ENCODE peak calls at places on chromosomes 16 and 17, in eight cellular contexts. V is ovary, K is IMR-90, L is upper lobe of left lung, P is body of pancreas, Z is K562, S is A549, M is heart left ventricle. W is an unnamed sample.

GRCh38 chr17:63634163-63634562 is 11.9 kb downstream of the MAP3K3 start:
- DNase-seq in V (no peak), K (peak; percentile 31), L (no peak), P (no peak), Z (peak; percentile 41), S (no peak), M (no peak), W (no peak)

GRCh38 chr17:11589706-11590105 is 8.6 kb upstream of the DNAH9 start:
- DNase-seq in V (no peak), K (no peak), L (no peak), P (peak; percentile 63), Z (no peak), S (no peak), M (no peak), W (no peak)

GRCh38 chr17:27471321-27472269 is 15.3 kb downstream of the KSR1 start:
- DNase-seq in V (no peak), K (peak; percentile 41), L (no peak), P (no peak), Z (no peak), S (peak; percentile 35), M (no peak), W (no peak)

GRCh38 chr16:24382929-24383328 is 126.8 kb downstream of the CACNG3 start:
- DNase-seq in V (no peak), K (no peak), L (no peak), P (no peak), Z (no peak), S (no peak), M (no peak), W (no peak)

GRCh38 chr16:15900901-15901465 is 12.6 kb upstream of the CEP20 start:
- DNase-seq in V (no peak), K (no peak), L (no peak), P (no peak), Z (no peak), S (no peak), M (no peak), W (no peak)

GRCh38 chr16:10667239-10667638 is 27.5 kb downstream of the TEKT5 start:
- DNase-seq in V (no peak), K (no peak), L (no peak), P (no peak), Z (no peak), S (no peak), M (no peak), W (no peak)

GRCh38 chr16:21167360-21167759 is 8.9 kb downstream of the LDAF1 start:
- DNase-seq in V (no peak), K (peak; percentile 98), L (no peak), P (no peak), Z (no peak), S (peak; percentile 62), M (no peak), W (no peak)

GRCh38 chr17:50953831-50954601 is 87.9 kb upstream of the TOB1 start:
- DNase-seq in V (peak; percentile 64), K (peak; percentile 82), L (no peak), P (peak; percentile 35), Z (no peak), S (no peak), M (peak; percentile 74), W (peak; percentile 53)

GRCh38 chr17:57679356-57679755 is 65.7 kb downstream of the CCDC182 start:
- DNase-seq in V (no peak), K (no peak), L (no peak), P (no peak), Z (no peak), S (no peak), M (no peak), W (no peak)

GRCh38 chr16:68740628-68741346 is 3.7 kb downstream of the CDH1 start:
- DNase-seq in V (no peak), K (no peak), L (no peak), P (no peak), Z (no peak), S (no peak), M (no peak), W (no peak)

GRCh38 chr17:17761894-17762781 is 74.6 kb downstream of the SREBF1 start:
- DNase-seq in V (no peak), K (no peak), L (no peak), P (no peak), Z (no peak), S (no peak), M (no peak), W (no peak)

GRCh38 chr17:51165680-51166197 is 472 bp upstream of the NME2 start:
- DNase-seq in V (no peak), K (peak; percentile 22), L (peak; percentile 29), P (no peak), Z (peak; percentile 42), S (no peak), M (peak; percentile 63), W (no peak)

GRCh38 chr17:7336240-7337175 is at the start of gene ACAP1:
- DNase-seq in V (no peak), K (no peak), L (peak; percentile 92), P (no peak), Z (peak; percentile 44), S (no peak), M (peak; percentile 84), W (no peak)

GRCh38 chr17:50608700-50609375 is 25.8 kb upstream of the ABCC3 start:
- DNase-seq in V (no peak), K (no peak), L (no peak), P (no peak), Z (no peak), S (no peak), M (no peak), W (no peak)

GRCh38 chr17:61009619-61010018 is 332.0 kb downstream of the BCAS3 start:
- DNase-seq in V (no peak), K (peak; percentile 42), L (no peak), P (no peak), Z (no peak), S (no peak), M (no peak), W (no peak)

GRCh38 chr17:67050066-67050465 is 5.7 kb downstream of the CACNG1 start:
- DNase-seq in V (no peak), K (no peak), L (no peak), P (no peak), Z (no peak), S (no peak), M (no peak), W (no peak)

GRCh38 chr17:3890082-3890892 is 2.6 kb downstream of the CAMKK1 start:
- DNase-seq in V (peak; percentile 78), K (peak; percentile 91), L (no peak), P (no peak), Z (peak; percentile 24), S (peak; percentile 90), M (no peak), W (peak; percentile 71)

GRCh38 chr16:16150878-16151152 is 72.5 kb downstream of the ABCC6 start:
- DNase-seq in V (no peak), K (no peak), L (no peak), P (no peak), Z (no peak), S (no peak), M (no peak), W (no peak)

GRCh38 chr16:68147438-68147837 is 62.3 kb downstream of the NFATC3 start:
- DNase-seq in V (no peak), K (no peak), L (no peak), P (no peak), Z (no peak), S (no peak), M (no peak), W (no peak)

GRCh38 chr16:15952265-15952711 is 2.9 kb downstream of the ABCC1 start:
- DNase-seq in V (no peak), K (no peak), L (no peak), P (no peak), Z (no peak), S (no peak), M (no peak), W (no peak)

GRCh38 chr17:83005639-83006038 is 73.8 kb upstream of the METRNL start:
- DNase-seq in V (no peak), K (no peak), L (peak; percentile 61), P (no peak), Z (no peak), S (no peak), M (no peak), W (no peak)
- H3K4me1 ChIP-seq in V (no peaks in the 10 kb centered on the region), K (peaks cover 7% of the 10 kb centered on the region), L (peaks cover 3% of the 10 kb centered on the region), P (no peaks in the 10 kb centered on the region), Z (no peaks in the 10 kb centered on the region), S (no peaks in the 10 kb centered on the region), M (no peaks in the 10 kb centered on the region), W (no peaks in the 10 kb centered on the region)

DNA sequence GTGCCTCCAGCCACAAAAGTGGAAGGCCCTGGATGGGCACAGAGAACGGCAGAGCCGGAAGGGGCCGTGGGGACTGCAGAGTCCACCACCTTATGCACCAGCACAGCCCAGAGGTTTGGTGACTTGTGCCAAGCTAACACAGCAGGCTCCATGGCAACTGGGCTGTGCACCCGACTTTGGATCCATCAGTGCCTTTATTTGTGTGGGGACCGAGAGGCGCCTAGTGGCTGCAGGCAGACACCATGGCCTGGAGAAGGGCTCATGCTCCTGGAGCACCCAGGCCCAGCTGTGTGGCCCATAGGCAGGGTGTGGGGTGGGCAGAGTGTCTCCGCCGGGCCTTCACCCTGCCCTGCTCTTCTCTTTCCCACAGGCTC is 10.2 kb downstream of the C16orf90 start:
- DNase-seq in V (no peak), K (no peak), L (no peak), P (no peak), Z (no peak), S (no peak), M (peak; percentile 28), W (no peak)
- H3K27ac ChIP-seq in V (no peak overlapping the region), K (no peak overlapping the region), L (no peak overlapping the region), P (no peak overlapping the region), Z (no peak overlapping the region), S (no peak overlapping the region), M (no peak overlapping the region), W (no peak overlapping the region)

DNA sequence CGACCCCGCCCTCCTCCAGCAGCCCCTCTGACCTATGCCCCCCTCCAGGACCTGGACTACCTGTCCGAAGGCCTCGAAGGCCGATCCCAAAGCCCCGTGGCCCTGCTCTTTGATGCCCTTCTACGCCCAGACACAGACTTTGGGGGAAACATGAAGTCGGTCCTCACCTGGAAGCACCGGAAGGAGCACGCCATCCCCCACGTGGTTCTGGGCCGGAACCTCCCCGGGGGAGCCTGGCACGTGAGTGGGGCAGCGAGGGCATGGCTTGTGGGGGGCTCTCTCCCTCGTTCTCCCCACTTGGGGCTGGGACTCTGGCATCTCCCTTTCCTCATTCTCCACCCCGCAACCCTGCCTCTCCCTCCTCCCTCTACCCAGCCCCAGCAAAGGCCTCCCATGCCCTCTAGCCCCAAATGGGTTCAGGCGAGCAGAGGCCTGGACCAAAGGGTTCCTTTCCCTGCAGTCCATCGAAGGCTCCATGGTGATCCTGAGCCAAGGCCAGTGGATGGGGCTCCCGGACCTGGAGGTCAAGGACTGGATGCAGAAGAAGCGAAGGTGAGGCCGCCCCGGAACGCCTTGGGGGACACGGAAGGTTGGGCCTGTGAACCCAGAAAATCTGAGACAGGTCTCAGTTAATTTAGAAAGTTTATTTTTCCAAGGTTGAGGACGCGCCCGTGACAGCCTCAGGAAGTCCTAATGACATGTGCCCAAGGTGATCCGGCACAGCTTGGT is 7.4 kb upstream of the NECAB2 start:
- DNase-seq in V (no peak), K (no peak), L (no peak), P (no peak), Z (no peak), S (no peak), M (no peak), W (no peak)
- TF ChIP-seq POLR2A in V (no peak), K (no peak), L (no peak), P (no peak), Z (no peak), S (no peak), M (no peak), W (no peak)

DNA sequence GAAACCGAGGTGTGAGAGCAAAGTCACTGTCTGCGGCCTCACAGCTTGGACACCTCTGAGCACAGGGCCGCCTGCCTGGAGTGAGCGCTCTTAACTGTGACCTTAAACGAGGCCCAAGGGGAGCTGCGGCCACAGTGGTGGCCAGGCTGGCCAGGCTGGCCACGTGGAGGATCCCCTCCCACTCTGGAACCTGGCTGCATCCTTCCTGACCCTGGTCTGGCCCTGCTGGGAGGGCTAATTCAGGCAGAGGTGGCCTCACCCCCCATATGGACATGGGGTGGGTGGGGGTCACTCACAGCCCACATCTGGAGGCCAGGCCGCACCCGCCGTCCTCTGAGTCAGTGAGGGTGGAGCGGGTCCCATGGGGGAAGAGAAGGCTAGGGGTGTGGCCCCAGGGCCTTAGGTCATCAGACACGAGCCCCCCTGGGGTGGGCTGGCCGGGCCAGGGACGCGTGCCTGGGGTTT is 6.6 kb downstream of the VASN start:
- DNase-seq in V (no peak), K (no peak), L (peak; percentile 74), P (no peak), Z (peak; percentile 64), S (no peak), M (peak; percentile 65), W (no peak)
- H3K4me1 ChIP-seq in V (peaks cover 36% of the 10 kb centered on the region), K (peaks cover 34% of the 10 kb centered on the region), L (peaks cover 63% of the 10 kb centered on the region), P (peaks cover 55% of the 10 kb centered on the region), Z (peaks cover 21% of the 10 kb centered on the region), S (peaks cover 59% of the 10 kb centered on the region), M (peaks cover 61% of the 10 kb centered on the region), W (peaks cover 64% of the 10 kb centered on the region)